ENCODE peak calls at places on chromosomes 16 and 17, in eight cellular contexts. One of them, this sample, is unnamed.

GRCh38 chr16:75310541-75310940 is 59.1 kb upstream of the BCAR1 start:
- DNase-seq in cardiac fibroblast: no peak
- DNase-seq in AG04450: no peak
- DNase-seq in Caco-2: no peak
- DNase-seq in natural killer cell: no peak
- DNase-seq in OCI-LY7: no peak
- DNase-seq in body of pancreas: no peak
- DNase-seq in nephron progenitor cell: no peak
- DNase-seq in this sample: no peak

GRCh38 chr16:9612267-9612666 is 520.8 kb downstream of the HAPSTR1 start:
- DNase-seq in cardiac fibroblast: no peak
- DNase-seq in AG04450: no peak
- DNase-seq in Caco-2: no peak
- DNase-seq in natural killer cell: no peak
- DNase-seq in OCI-LY7: no peak
- DNase-seq in body of pancreas: no peak
- DNase-seq in nephron progenitor cell: no peak
- DNase-seq in this sample: no peak

GRCh38 chr16:56470232-56470631 is 18.9 kb downstream of the OGFOD1 start:
- DNase-seq in cardiac fibroblast: no peak
- DNase-seq in AG04450: no peak
- DNase-seq in Caco-2: no peak
- DNase-seq in natural killer cell: no peak
- DNase-seq in OCI-LY7: no peak
- DNase-seq in body of pancreas: no peak
- DNase-seq in nephron progenitor cell: no peak
- DNase-seq in this sample: no peak

GRCh38 chr16:47726031-47726675 is 265.0 kb downstream of the PHKB start:
- DNase-seq in cardiac fibroblast: peak
- DNase-seq in AG04450: no peak
- DNase-seq in Caco-2: peak
- DNase-seq in natural killer cell: no peak
- DNase-seq in OCI-LY7: no peak
- DNase-seq in body of pancreas: no peak
- DNase-seq in nephron progenitor cell: no peak
- DNase-seq in this sample: no peak

GRCh38 chr16:84194470-84195200 is 3.7 kb downstream of the ADAD2 start:
- DNase-seq in cardiac fibroblast: no peak
- DNase-seq in AG04450: no peak
- DNase-seq in Caco-2: no peak
- DNase-seq in natural killer cell: no peak
- DNase-seq in OCI-LY7: no peak
- DNase-seq in body of pancreas: no peak
- DNase-seq in nephron progenitor cell: no peak
- DNase-seq in this sample: no peak

GRCh38 chr17:65081439-65081838 is 24.9 kb upstream of the GNA13 start:
- DNase-seq in cardiac fibroblast: no peak
- DNase-seq in AG04450: no peak
- DNase-seq in Caco-2: no peak
- DNase-seq in natural killer cell: no peak
- DNase-seq in OCI-LY7: no peak
- DNase-seq in body of pancreas: no peak
- DNase-seq in nephron progenitor cell: no peak
- DNase-seq in this sample: no peak

GRCh38 chr17:40984226-40984625 is at the start of gene KRT40:
- DNase-seq in cardiac fibroblast: no peak
- DNase-seq in AG04450: no peak
- DNase-seq in Caco-2: no peak
- DNase-seq in natural killer cell: no peak
- DNase-seq in OCI-LY7: no peak
- DNase-seq in body of pancreas: no peak
- DNase-seq in nephron progenitor cell: no peak
- DNase-seq in this sample: no peak

GRCh38 chr16:4690946-4691665 is 2.3 kb upstream of the NUDT16L1 start:
- DNase-seq in cardiac fibroblast: no peak
- DNase-seq in AG04450: no peak
- DNase-seq in Caco-2: no peak
- DNase-seq in natural killer cell: no peak
- DNase-seq in OCI-LY7: no peak
- DNase-seq in body of pancreas: no peak
- DNase-seq in nephron progenitor cell: no peak
- DNase-seq in this sample: no peak

GRCh38 chr16:6949240-6949639 is 383.4 kb upstream of the RBFOX1 start:
- DNase-seq in cardiac fibroblast: no peak
- DNase-seq in AG04450: no peak
- DNase-seq in Caco-2: no peak
- DNase-seq in natural killer cell: no peak
- DNase-seq in OCI-LY7: no peak
- DNase-seq in body of pancreas: no peak
- DNase-seq in nephron progenitor cell: no peak
- DNase-seq in this sample: no peak

GRCh38 chr17:39231091-39231561 is 5.4 kb upstream of the STAC2 start:
- DNase-seq in cardiac fibroblast: no peak
- DNase-seq in AG04450: no peak
- DNase-seq in Caco-2: no peak
- DNase-seq in natural killer cell: no peak
- DNase-seq in OCI-LY7: no peak
- DNase-seq in body of pancreas: no peak
- DNase-seq in nephron progenitor cell: no peak
- DNase-seq in this sample: no peak

GRCh38 chr17:57937492-57937891 is 17.7 kb downstream of the CUEDC1 start:
- DNase-seq in cardiac fibroblast: no peak
- DNase-seq in AG04450: no peak
- DNase-seq in Caco-2: no peak
- DNase-seq in natural killer cell: no peak
- DNase-seq in OCI-LY7: no peak
- DNase-seq in body of pancreas: no peak
- DNase-seq in nephron progenitor cell: no peak
- DNase-seq in this sample: no peak

GRCh38 chr17:8674344-8675305 is 44.1 kb upstream of the MYH10 start:
- DNase-seq in cardiac fibroblast: no peak
- DNase-seq in AG04450: no peak
- DNase-seq in Caco-2: no peak
- DNase-seq in natural killer cell: no peak
- DNase-seq in OCI-LY7: no peak
- DNase-seq in body of pancreas: peak
- DNase-seq in nephron progenitor cell: no peak
- DNase-seq in this sample: no peak

GRCh38 chr17:42845918-42846593 is 1.7 kb downstream of the AOC2 start:
- DNase-seq in cardiac fibroblast: no peak
- DNase-seq in AG04450: no peak
- DNase-seq in Caco-2: no peak
- DNase-seq in natural killer cell: no peak
- DNase-seq in OCI-LY7: no peak
- DNase-seq in body of pancreas: no peak
- DNase-seq in nephron progenitor cell: no peak
- DNase-seq in this sample: no peak

GRCh38 chr17:58332720-58333395 is 4.3 kb upstream of the TSPOAP1 start:
- DNase-seq in cardiac fibroblast: no peak
- DNase-seq in AG04450: no peak
- DNase-seq in Caco-2: no peak
- DNase-seq in natural killer cell: peak
- DNase-seq in OCI-LY7: peak
- DNase-seq in body of pancreas: no peak
- DNase-seq in nephron progenitor cell: no peak
- DNase-seq in this sample: no peak

DNA sequence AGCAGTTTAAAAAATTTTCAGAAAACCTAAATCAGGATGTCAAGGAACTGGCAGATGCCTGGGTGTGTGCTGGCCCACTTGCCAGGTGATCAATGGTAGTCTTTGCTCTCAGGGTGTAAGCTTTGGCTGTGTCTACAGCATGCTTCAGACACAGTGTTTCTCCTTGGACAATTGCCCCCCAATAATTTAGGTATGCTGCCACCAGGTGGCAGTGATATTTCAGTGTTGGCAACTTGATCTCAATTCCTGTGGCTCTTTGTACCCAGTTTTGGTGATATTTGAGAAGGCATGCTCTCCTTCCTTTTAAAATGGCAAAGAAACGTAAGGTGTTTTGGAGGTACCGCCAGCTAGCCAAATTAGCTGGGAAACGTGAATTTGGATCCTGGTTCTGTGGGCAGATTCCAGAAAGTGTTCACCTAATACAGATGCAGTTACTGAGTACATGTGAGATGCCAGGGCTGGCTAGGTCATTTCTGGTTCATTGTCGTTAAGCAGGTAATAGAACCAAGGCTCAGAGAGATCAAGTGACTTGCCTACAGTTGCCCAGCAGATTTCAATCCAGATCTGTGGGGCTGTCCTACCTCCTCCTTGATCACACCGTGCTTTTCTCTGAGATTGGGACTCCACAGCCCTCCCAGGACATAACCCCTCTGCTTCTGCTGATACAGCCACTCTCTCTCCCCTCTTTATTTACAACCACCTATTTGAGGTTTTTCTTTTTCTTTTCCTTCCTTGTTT is 155.6 kb upstream of the PLCG2 start:
- DNase-seq in cardiac fibroblast: peak
- DNase-seq in AG04450: no peak
- DNase-seq in Caco-2: peak
- DNase-seq in natural killer cell: peak
- DNase-seq in OCI-LY7: peak
- DNase-seq in body of pancreas: peak
- DNase-seq in nephron progenitor cell: peak
- DNase-seq in this sample: peak
- TF ChIP-seq CTCF in cardiac fibroblast: peak
- TF ChIP-seq CTCF in AG04450: peak
- TF ChIP-seq CTCF in Caco-2: peak
- TF ChIP-seq CTCF in natural killer cell: peak
- TF ChIP-seq CTCF in OCI-LY7: peak
- TF ChIP-seq CTCF in body of pancreas: peak
- TF ChIP-seq CTCF in nephron progenitor cell: peak
- TF ChIP-seq CTCF in this sample: peak

GRCh38 chr16:15466131-15466530 is 31.7 kb downstream of the BMERB1 start:
- DNase-seq in cardiac fibroblast: no peak
- DNase-seq in AG04450: no peak
- DNase-seq in Caco-2: no peak
- DNase-seq in natural killer cell: no peak
- DNase-seq in OCI-LY7: no peak
- DNase-seq in body of pancreas: no peak
- DNase-seq in nephron progenitor cell: no peak
- DNase-seq in this sample: no peak

GRCh38 chr16:15464401-15465186 is 30.2 kb downstream of the BMERB1 start:
- DNase-seq in cardiac fibroblast: no peak
- DNase-seq in AG04450: no peak
- DNase-seq in Caco-2: no peak
- DNase-seq in natural killer cell: no peak
- DNase-seq in OCI-LY7: no peak
- DNase-seq in body of pancreas: no peak
- DNase-seq in nephron progenitor cell: no peak
- DNase-seq in this sample: no peak

GRCh38 chr16:15461376-15461775 is 27.0 kb downstream of the BMERB1 start:
- DNase-seq in cardiac fibroblast: peak
- DNase-seq in AG04450: no peak
- DNase-seq in Caco-2: no peak
- DNase-seq in natural killer cell: no peak
- DNase-seq in OCI-LY7: no peak
- DNase-seq in body of pancreas: no peak
- DNase-seq in nephron progenitor cell: no peak
- DNase-seq in this sample: no peak

DNA sequence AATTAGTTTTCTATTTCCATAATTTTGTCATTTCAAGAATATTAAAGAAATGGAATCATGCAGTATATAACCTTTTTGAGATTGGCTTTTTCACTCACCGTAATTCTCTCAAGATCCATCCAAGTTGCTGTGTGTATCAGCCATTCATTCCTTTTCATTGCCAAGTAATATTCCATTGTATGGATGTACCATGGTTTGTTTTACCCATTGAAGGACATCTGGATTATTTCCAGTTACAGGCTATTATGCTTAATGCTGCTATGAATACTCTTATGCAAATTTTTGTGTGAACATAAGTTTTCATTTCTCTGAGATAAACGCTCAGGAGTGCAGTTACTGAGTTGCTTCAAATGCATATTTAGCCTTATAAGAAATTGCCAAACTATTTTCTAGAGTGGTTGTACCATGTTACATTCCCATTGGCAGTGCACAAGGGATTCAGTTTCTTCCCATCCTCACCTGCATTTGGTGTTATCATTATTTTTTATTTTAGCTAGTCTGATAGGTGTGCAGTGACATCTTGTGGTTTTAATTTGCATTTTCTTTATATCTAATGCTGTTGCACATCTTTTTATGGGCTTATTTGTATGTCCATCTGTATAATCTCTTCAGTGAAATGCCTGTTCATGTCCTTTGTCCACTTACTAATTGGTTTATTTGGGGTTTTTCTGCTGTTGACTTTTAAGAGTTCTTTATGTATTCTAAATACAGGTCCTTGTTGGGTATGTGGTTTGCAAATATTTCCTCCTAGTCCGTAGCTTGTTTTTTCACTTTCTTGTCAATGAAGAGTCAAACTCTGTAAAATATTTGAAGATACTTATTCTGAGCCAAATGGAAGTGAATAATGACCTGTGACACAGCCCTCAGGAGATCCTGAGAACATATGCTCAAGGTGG is 32.7 kb downstream of the BMERB1 start:
- DNase-seq in cardiac fibroblast: peak
- DNase-seq in AG04450: no peak
- DNase-seq in Caco-2: no peak
- DNase-seq in natural killer cell: no peak
- DNase-seq in OCI-LY7: no peak
- DNase-seq in body of pancreas: no peak
- DNase-seq in nephron progenitor cell: no peak
- DNase-seq in this sample: no peak
- TF ChIP-seq CTCF in cardiac fibroblast: no peak
- TF ChIP-seq CTCF in AG04450: peak
- TF ChIP-seq CTCF in Caco-2: peak
- TF ChIP-seq CTCF in natural killer cell: no peak
- TF ChIP-seq CTCF in OCI-LY7: peak
- TF ChIP-seq CTCF in body of pancreas: peak
- TF ChIP-seq CTCF in nephron progenitor cell: no peak
- TF ChIP-seq CTCF in this sample: peak

GRCh38 chr16:2950773-2951172 is 13.3 kb upstream of the KREMEN2 start:
- DNase-seq in cardiac fibroblast: no peak
- DNase-seq in AG04450: no peak
- DNase-seq in Caco-2: no peak
- DNase-seq in natural killer cell: no peak
- DNase-seq in OCI-LY7: no peak
- DNase-seq in body of pancreas: no peak
- DNase-seq in nephron progenitor cell: no peak
- DNase-seq in this sample: no peak
- TF ChIP-seq CTCF in cardiac fibroblast: no peak
- TF ChIP-seq CTCF in AG04450: no peak
- TF ChIP-seq CTCF in Caco-2: peak
- TF ChIP-seq CTCF in natural killer cell: no peak
- TF ChIP-seq CTCF in OCI-LY7: no peak
- TF ChIP-seq CTCF in body of pancreas: no peak
- TF ChIP-seq CTCF in nephron progenitor cell: no peak
- TF ChIP-seq CTCF in this sample: no peak

GRCh38 chr17:34178047-34178446 is 77.0 kb upstream of the CCL2 start:
- DNase-seq in cardiac fibroblast: peak
- DNase-seq in AG04450: no peak
- DNase-seq in Caco-2: no peak
- DNase-seq in natural killer cell: no peak
- DNase-seq in OCI-LY7: no peak
- DNase-seq in body of pancreas: no peak
- DNase-seq in nephron progenitor cell: no peak
- DNase-seq in this sample: no peak
- TF ChIP-seq CTCF in cardiac fibroblast: peak
- TF ChIP-seq CTCF in AG04450: no peak
- TF ChIP-seq CTCF in Caco-2: no peak
- TF ChIP-seq CTCF in natural killer cell: no peak
- TF ChIP-seq CTCF in OCI-LY7: peak
- TF ChIP-seq CTCF in body of pancreas: no peak
- TF ChIP-seq CTCF in nephron progenitor cell: peak
- TF ChIP-seq CTCF in this sample: no peak

GRCh38 chr17:34081269-34081668 is 173.8 kb upstream of the CCL2 start:
- DNase-seq in cardiac fibroblast: peak
- DNase-seq in AG04450: no peak
- DNase-seq in Caco-2: peak
- DNase-seq in natural killer cell: no peak
- DNase-seq in OCI-LY7: peak
- DNase-seq in body of pancreas: no peak
- DNase-seq in nephron progenitor cell: no peak
- DNase-seq in this sample: peak
- TF ChIP-seq CTCF in cardiac fibroblast: peak
- TF ChIP-seq CTCF in AG04450: peak
- TF ChIP-seq CTCF in Caco-2: peak
- TF ChIP-seq CTCF in natural killer cell: no peak
- TF ChIP-seq CTCF in OCI-LY7: peak
- TF ChIP-seq CTCF in body of pancreas: peak
- TF ChIP-seq CTCF in nephron progenitor cell: peak
- TF ChIP-seq CTCF in this sample: no peak

This sample was measured in Calu3.